ENCODE peak calls at places on chromosome 6, in nine cellular contexts. One of them, this sample, is unnamed.

GRCh38 chr6:116278853-116279231 is 888 bp downstream of the TSPYL1 start:
- DNase-seq in heart right ventricle: peak; percentile 57
- DNase-seq in pancreas: peak; percentile 77
- DNase-seq in GM12865: peak; percentile 36
- DNase-seq in cardiac fibroblast: peak; percentile 58
- DNase-seq in BJ: no peak
- DNase-seq in body of pancreas: peak; percentile 73
- DNase-seq in GM06990: no peak
- DNase-seq in Panc1: no peak
- DNase-seq in this sample: peak; percentile 59

GRCh38 chr6:135424385-135424784 is 73.2 kb downstream of the AHI1 start:
- DNase-seq in heart right ventricle: no peak
- DNase-seq in pancreas: no peak
- DNase-seq in GM12865: peak; percentile 34
- DNase-seq in cardiac fibroblast: no peak
- DNase-seq in BJ: no peak
- DNase-seq in body of pancreas: no peak
- DNase-seq in GM06990: peak; percentile 37
- DNase-seq in Panc1: no peak
- DNase-seq in this sample: no peak

GRCh38 chr6:163137036-163137435 is 277.5 kb upstream of the QKI start:
- DNase-seq in heart right ventricle: no peak
- DNase-seq in pancreas: no peak
- DNase-seq in GM12865: no peak
- DNase-seq in cardiac fibroblast: no peak
- DNase-seq in BJ: no peak
- DNase-seq in body of pancreas: no peak
- DNase-seq in GM06990: no peak
- DNase-seq in Panc1: no peak
- DNase-seq in this sample: no peak

GRCh38 chr6:144957236-144957937 is 672.3 kb downstream of the UTRN start:
- DNase-seq in heart right ventricle: no peak
- DNase-seq in pancreas: no peak
- DNase-seq in GM12865: no peak
- DNase-seq in cardiac fibroblast: peak; percentile 57
- DNase-seq in BJ: no peak
- DNase-seq in body of pancreas: no peak
- DNase-seq in GM06990: no peak
- DNase-seq in Panc1: no peak
- DNase-seq in this sample: no peak

GRCh38 chr6:22362361-22362760 is 65.5 kb upstream of the PRL start:
- DNase-seq in heart right ventricle: no peak
- DNase-seq in pancreas: no peak
- DNase-seq in GM12865: no peak
- DNase-seq in cardiac fibroblast: no peak
- DNase-seq in BJ: no peak
- DNase-seq in body of pancreas: no peak
- DNase-seq in GM06990: no peak
- DNase-seq in Panc1: no peak
- DNase-seq in this sample: peak; percentile 11

GRCh38 chr6:126170433-126170832 is 169.5 kb upstream of the CENPW start:
- DNase-seq in heart right ventricle: no peak
- DNase-seq in pancreas: no peak
- DNase-seq in GM12865: no peak
- DNase-seq in cardiac fibroblast: no peak
- DNase-seq in BJ: no peak
- DNase-seq in body of pancreas: no peak
- DNase-seq in GM06990: no peak
- DNase-seq in Panc1: no peak
- DNase-seq in this sample: no peak

GRCh38 chr6:30651143-30651542 is 4.2 kb downstream of the C6orf136 start:
- DNase-seq in heart right ventricle: no peak
- DNase-seq in pancreas: no peak
- DNase-seq in GM12865: no peak
- DNase-seq in cardiac fibroblast: no peak
- DNase-seq in BJ: no peak
- DNase-seq in body of pancreas: no peak
- DNase-seq in GM06990: no peak
- DNase-seq in Panc1: no peak
- DNase-seq in this sample: no peak

GRCh38 chr6:18122128-18123093 is at the start of gene NHLRC1:
- DNase-seq in heart right ventricle: peak; percentile 90
- DNase-seq in pancreas: peak; percentile 96
- DNase-seq in GM12865: peak; percentile 92
- DNase-seq in cardiac fibroblast: peak; percentile 91
- DNase-seq in BJ: peak; percentile 32
- DNase-seq in body of pancreas: peak; percentile 93
- DNase-seq in GM06990: peak; percentile 88
- DNase-seq in Panc1: peak; percentile 76
- DNase-seq in this sample: peak; percentile 87

GRCh38 chr6:152401978-152402377 is 235.2 kb downstream of the SYNE1 start:
- DNase-seq in heart right ventricle: no peak
- DNase-seq in pancreas: no peak
- DNase-seq in GM12865: no peak
- DNase-seq in cardiac fibroblast: peak; percentile 33
- DNase-seq in BJ: no peak
- DNase-seq in body of pancreas: no peak
- DNase-seq in GM06990: no peak
- DNase-seq in Panc1: no peak
- DNase-seq in this sample: peak; percentile 21

GRCh38 chr6:119351005-119351394 is 1.4 kb upstream of the MAN1A1 start:
- DNase-seq in heart right ventricle: no peak
- DNase-seq in pancreas: no peak
- DNase-seq in GM12865: peak; percentile 48
- DNase-seq in cardiac fibroblast: peak; percentile 74
- DNase-seq in BJ: no peak
- DNase-seq in body of pancreas: no peak
- DNase-seq in GM06990: no peak
- DNase-seq in Panc1: no peak
- DNase-seq in this sample: peak; percentile 76
- TF ChIP-seq CTCF in heart right ventricle: peak; percentile 56
- TF ChIP-seq CTCF in pancreas: no peak
- TF ChIP-seq CTCF in GM12865: peak; percentile 40
- TF ChIP-seq CTCF in cardiac fibroblast: peak; percentile 55
- TF ChIP-seq CTCF in BJ: peak; percentile 49
- TF ChIP-seq CTCF in body of pancreas: peak; percentile 56
- TF ChIP-seq CTCF in GM06990: peak; percentile 41
- TF ChIP-seq CTCF in Panc1: peak; percentile 70
- TF ChIP-seq CTCF in this sample: peak; percentile 68

GRCh38 chr6:6723792-6724318 is 135.3 kb downstream of the LY86 start:
- DNase-seq in heart right ventricle: no peak
- DNase-seq in pancreas: no peak
- DNase-seq in GM12865: no peak
- DNase-seq in cardiac fibroblast: no peak
- DNase-seq in BJ: no peak
- DNase-seq in body of pancreas: peak; percentile 28
- DNase-seq in GM06990: no peak
- DNase-seq in Panc1: no peak
- DNase-seq in this sample: peak; percentile 5
- H3K4me3 ChIP-seq in heart right ventricle: no peak overlapping the region
- H3K4me3 ChIP-seq in pancreas: no peak overlapping the region
- H3K4me3 ChIP-seq in GM12865: no peak overlapping the region
- H3K4me3 ChIP-seq in cardiac fibroblast: no peak overlapping the region
- H3K4me3 ChIP-seq in BJ: no peak overlapping the region
- H3K4me3 ChIP-seq in body of pancreas: no peak overlapping the region
- H3K4me3 ChIP-seq in GM06990: no peak overlapping the region
- H3K4me3 ChIP-seq in Panc1: no peak overlapping the region
- H3K4me3 ChIP-seq in this sample: no peak overlapping the region

DNA sequence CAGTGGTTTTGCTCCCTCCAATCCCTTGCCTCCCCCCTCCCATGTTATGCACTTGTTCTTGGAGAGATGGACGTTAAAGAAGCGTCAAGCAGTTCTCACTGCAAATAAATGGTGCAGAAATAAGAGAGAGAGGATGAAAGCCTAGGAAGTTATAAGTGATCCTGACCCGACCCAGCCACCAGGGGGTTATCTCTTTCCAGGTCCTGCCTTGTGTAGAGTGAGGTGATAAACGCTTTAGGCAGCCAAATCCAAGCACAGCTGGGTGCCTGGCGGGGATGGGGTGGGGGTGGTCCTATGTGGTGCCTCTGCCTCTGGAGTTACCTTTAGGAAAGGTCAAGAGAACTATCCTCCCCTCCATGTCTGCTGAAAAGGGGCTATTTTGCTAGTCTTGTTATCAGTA is 9.1 kb upstream of the TFAP2A start:
- DNase-seq in heart right ventricle: no peak
- DNase-seq in pancreas: no peak
- DNase-seq in GM12865: no peak
- DNase-seq in cardiac fibroblast: no peak
- DNase-seq in BJ: no peak
- DNase-seq in body of pancreas: no peak
- DNase-seq in GM06990: no peak
- DNase-seq in Panc1: no peak
- DNase-seq in this sample: no peak
- TF ChIP-seq CTCF in heart right ventricle: no peak
- TF ChIP-seq CTCF in pancreas: no peak
- TF ChIP-seq CTCF in GM12865: peak; percentile 36
- TF ChIP-seq CTCF in cardiac fibroblast: no peak
- TF ChIP-seq CTCF in BJ: peak; percentile 19
- TF ChIP-seq CTCF in body of pancreas: no peak
- TF ChIP-seq CTCF in GM06990: peak; percentile 41
- TF ChIP-seq CTCF in Panc1: peak; percentile 27
- TF ChIP-seq CTCF in this sample: peak; percentile 18

GRCh38 chr6:154428892-154429291 is 72.3 kb upstream of the IPCEF1 start:
- DNase-seq in heart right ventricle: no peak
- DNase-seq in pancreas: no peak
- DNase-seq in GM12865: no peak
- DNase-seq in cardiac fibroblast: peak; percentile 32
- DNase-seq in BJ: no peak
- DNase-seq in body of pancreas: no peak
- DNase-seq in GM06990: no peak
- DNase-seq in Panc1: no peak
- DNase-seq in this sample: no peak

GRCh38 chr6:154432533-154433476 is 76.2 kb upstream of the IPCEF1 start:
- DNase-seq in heart right ventricle: no peak
- DNase-seq in pancreas: no peak
- DNase-seq in GM12865: no peak
- DNase-seq in cardiac fibroblast: peak; percentile 68
- DNase-seq in BJ: no peak
- DNase-seq in body of pancreas: no peak
- DNase-seq in GM06990: no peak
- DNase-seq in Panc1: no peak
- DNase-seq in this sample: peak; percentile 89

GRCh38 chr6:154429711-154430110 is 73.1 kb upstream of the IPCEF1 start:
- DNase-seq in heart right ventricle: no peak
- DNase-seq in pancreas: no peak
- DNase-seq in GM12865: no peak
- DNase-seq in cardiac fibroblast: no peak
- DNase-seq in BJ: no peak
- DNase-seq in body of pancreas: no peak
- DNase-seq in GM06990: no peak
- DNase-seq in Panc1: no peak
- DNase-seq in this sample: no peak

GRCh38 chr6:154427425-154427824 is 70.8 kb upstream of the IPCEF1 start:
- DNase-seq in heart right ventricle: no peak
- DNase-seq in pancreas: no peak
- DNase-seq in GM12865: no peak
- DNase-seq in cardiac fibroblast: no peak
- DNase-seq in BJ: no peak
- DNase-seq in body of pancreas: no peak
- DNase-seq in GM06990: no peak
- DNase-seq in Panc1: no peak
- DNase-seq in this sample: no peak

GRCh38 chr6:154430494-154430919 is 73.9 kb upstream of the IPCEF1 start:
- DNase-seq in heart right ventricle: no peak
- DNase-seq in pancreas: no peak
- DNase-seq in GM12865: no peak
- DNase-seq in cardiac fibroblast: no peak
- DNase-seq in BJ: no peak
- DNase-seq in body of pancreas: no peak
- DNase-seq in GM06990: no peak
- DNase-seq in Panc1: no peak
- DNase-seq in this sample: no peak
- H3K4me3 ChIP-seq in heart right ventricle: no peak overlapping the region
- H3K4me3 ChIP-seq in pancreas: no peak overlapping the region
- H3K4me3 ChIP-seq in GM12865: no peak overlapping the region
- H3K4me3 ChIP-seq in cardiac fibroblast: no peak overlapping the region
- H3K4me3 ChIP-seq in BJ: no peak overlapping the region
- H3K4me3 ChIP-seq in body of pancreas: no peak overlapping the region
- H3K4me3 ChIP-seq in GM06990: no peak overlapping the region
- H3K4me3 ChIP-seq in Panc1: no peak overlapping the region
- H3K4me3 ChIP-seq in this sample: no peak overlapping the region

GRCh38 chr6:37259191-37259590 is 1.2 kb upstream of the TMEM217 start:
- DNase-seq in heart right ventricle: no peak
- DNase-seq in pancreas: no peak
- DNase-seq in GM12865: peak; percentile 45
- DNase-seq in cardiac fibroblast: peak; percentile 48
- DNase-seq in BJ: no peak
- DNase-seq in body of pancreas: no peak
- DNase-seq in GM06990: no peak
- DNase-seq in Panc1: no peak
- DNase-seq in this sample: peak; percentile 31

GRCh38 chr6:37257320-37257633 is 295 bp upstream of the TBC1D22B start:
- DNase-seq in heart right ventricle: no peak
- DNase-seq in pancreas: no peak
- DNase-seq in GM12865: no peak
- DNase-seq in cardiac fibroblast: no peak
- DNase-seq in BJ: no peak
- DNase-seq in body of pancreas: no peak
- DNase-seq in GM06990: no peak
- DNase-seq in Panc1: no peak
- DNase-seq in this sample: no peak

GRCh38 chr6:37257634-37258404 is at the start of the genes TBC1D22B and TMEM217:
- DNase-seq in heart right ventricle: peak; percentile 94
- DNase-seq in pancreas: peak; percentile 99
- DNase-seq in GM12865: peak; percentile 97
- DNase-seq in cardiac fibroblast: peak; percentile 95
- DNase-seq in BJ: peak; percentile 64
- DNase-seq in body of pancreas: peak; percentile 98
- DNase-seq in GM06990: peak; percentile 93
- DNase-seq in Panc1: peak; percentile 78
- DNase-seq in this sample: peak; percentile 91

GRCh38 chr6:37258405-37258704 is 411 bp upstream of the TMEM217 start:
- DNase-seq in heart right ventricle: no peak
- DNase-seq in pancreas: no peak
- DNase-seq in GM12865: no peak
- DNase-seq in cardiac fibroblast: no peak
- DNase-seq in BJ: no peak
- DNase-seq in body of pancreas: no peak
- DNase-seq in GM06990: no peak
- DNase-seq in Panc1: no peak
- DNase-seq in this sample: peak; percentile 22

GRCh38 chr6:37258716-37259115 is 772 bp upstream of the TMEM217 start:
- DNase-seq in heart right ventricle: no peak
- DNase-seq in pancreas: no peak
- DNase-seq in GM12865: no peak
- DNase-seq in cardiac fibroblast: no peak
- DNase-seq in BJ: no peak
- DNase-seq in body of pancreas: no peak
- DNase-seq in GM06990: no peak
- DNase-seq in Panc1: no peak
- DNase-seq in this sample: peak; percentile 19
- TF ChIP-seq CTCF in heart right ventricle: no peak
- TF ChIP-seq CTCF in pancreas: no peak
- TF ChIP-seq CTCF in GM12865: no peak
- TF ChIP-seq CTCF in cardiac fibroblast: no peak
- TF ChIP-seq CTCF in BJ: no peak
- TF ChIP-seq CTCF in body of pancreas: no peak
- TF ChIP-seq CTCF in GM06990: no peak
- TF ChIP-seq CTCF in Panc1: no peak
- TF ChIP-seq CTCF in this sample: no peak

This sample was measured in fibroblast of the aortic adventitia.